ENCODE peak calls at places on chromosomes 11 and 22, in ten cellular contexts. Z, S, J, F, I, H, X, C, O and Q are unnamed samples.

GRCh38 chr22:38412435-38413084 is 42.4 kb downstream of the KCNJ4 start:
- DNase-seq in Z (peak), S (no peak), J (peak), F (peak), I (no peak), H (no peak), X (no peak), C (no peak), O (peak), Q (peak)

GRCh38 chr11:118264568-118265470 is 722 bp upstream of the MPZL2 start:
- DNase-seq in Z (no peak), S (no peak), J (no peak), F (no peak), I (no peak), H (no peak), X (no peak), C (no peak), O (no peak), Q (no peak)

GRCh38 chr11:2699531-2700414 is at the start of gene KCNQ1OT1:
- DNase-seq in Z (peak), S (peak), J (peak), F (peak), I (peak), H (peak), X (peak), C (peak), O (peak), Q (peak)

GRCh38 chr22:35399114-35399677 is 744 bp upstream of the MCM5 start:
- DNase-seq in Z (no peak), S (no peak), J (no peak), F (no peak), I (no peak), H (no peak), X (no peak), C (no peak), O (no peak), Q (no peak)

GRCh38 chr11:34147581-34147980 is 42.2 kb downstream of the NAT10 start:
- DNase-seq in Z (no peak), S (no peak), J (no peak), F (no peak), I (no peak), H (no peak), X (no peak), C (no peak), O (no peak), Q (no peak)

GRCh38 chr22:39268645-39269044 is 23.9 kb upstream of the PDGFB start:
- DNase-seq in Z (no peak), S (no peak), J (no peak), F (no peak), I (no peak), H (no peak), X (no peak), C (no peak), O (no peak), Q (no peak)

GRCh38 chr11:17930544-17931144 is 82.2 kb downstream of the SERGEF start:
- DNase-seq in Z (no peak), S (no peak), J (no peak), F (no peak), I (no peak), H (no peak), X (no peak), C (no peak), O (no peak), Q (no peak)

GRCh38 chr11:528166-528814 is 7.1 kb downstream of the HRAS start:
- DNase-seq in Z (no peak), S (no peak), J (no peak), F (no peak), I (no peak), H (no peak), X (no peak), C (no peak), O (no peak), Q (peak)

GRCh38 chr11:118014022-118014421 is 27.8 kb downstream of the IL10RA start:
- DNase-seq in Z (no peak), S (no peak), J (no peak), F (no peak), I (no peak), H (no peak), X (no peak), C (no peak), O (no peak), Q (no peak)

GRCh38 chr22:45124176-45124857 is 39.4 kb upstream of the NUP50 start:
- DNase-seq in Z (no peak), S (no peak), J (no peak), F (no peak), I (no peak), H (no peak), X (no peak), C (no peak), O (no peak), Q (no peak)

GRCh38 chr11:1237851-1238250 is 15.0 kb downstream of the MUC5B start:
- DNase-seq in Z (peak), S (no peak), J (no peak), F (no peak), I (no peak), H (no peak), X (no peak), C (no peak), O (no peak), Q (no peak)

GRCh38 chr11:65109231-65110198 is 2.2 kb upstream of the TM7SF2 start:
- DNase-seq in Z (no peak), S (no peak), J (no peak), F (no peak), I (no peak), H (no peak), X (no peak), C (no peak), O (peak), Q (no peak)

GRCh38 chr11:83061883-83062282 is 9.8 kb downstream of the RAB30 start:
- DNase-seq in Z (no peak), S (no peak), J (no peak), F (no peak), I (no peak), H (no peak), X (no peak), C (no peak), O (no peak), Q (no peak)

GRCh38 chr22:28351585-28351984 is 328.1 kb downstream of the TTC28 start:
- DNase-seq in Z (no peak), S (no peak), J (no peak), F (no peak), I (no peak), H (no peak), X (no peak), C (no peak), O (no peak), Q (no peak)